ENCODE peak calls at places on chromosomes 4 and X, in five cellular contexts. W is aorta, Q is SJSA1, B is mesenchymal stem cell, P is cardiac muscle cell. O is an unnamed sample.

GRCh38 chrX:111086521-111087127 is 9.4 kb upstream of the PAK3 start:
- DNase-seq in P (no peak), Q (no peak), W (no peak), B (no peak), O (no peak)

GRCh38 chr4:139738846-139739613 is 73.4 kb downstream of the MGST2 start:
- DNase-seq in B (no peak), P (no peak), Q (no peak), W (no peak), O (no peak)

GRCh38 chr4:44149242-44149641 is 299.4 kb downstream of the KCTD8 start:
- DNase-seq in P (no peak), B (no peak), Q (no peak), W (no peak), O (no peak)

GRCh38 chr4:53852343-53852742 is 212.1 kb downstream of the CHIC2 start:
- DNase-seq in B (peak), P (peak), Q (no peak), W (no peak), O (no peak)

GRCh38 chr4:144582105-144582850 is 63.7 kb upstream of the HHIP start:
- DNase-seq in Q (no peak), P (no peak), W (no peak), B (no peak), O (no peak)

GRCh38 chr4:81211956-81212355 is 3.1 kb downstream of the PRKG2 start:
- DNase-seq in P (peak), B (no peak), Q (no peak), W (no peak), O (no peak)

GRCh38 chrX:122940199-122940598 is 243.9 kb upstream of the GRIA3 start:
- DNase-seq in P (no peak), B (no peak), Q (no peak), W (no peak), O (no peak)

GRCh38 chr4:158786155-158786581 is 17.3 kb downstream of the FNIP2 start:
- DNase-seq in W (no peak), P (no peak), Q (no peak), B (no peak), O (no peak)

GRCh38 chr4:117786566-117786965 is 247.7 kb upstream of the NDST3 start:
- DNase-seq in P (no peak), Q (no peak), W (no peak), B (no peak), O (no peak)
- H3K27ac ChIP-seq in P (no peak), Q (no peak), W (no peak), B (no peak), O (no peak)

DNA sequence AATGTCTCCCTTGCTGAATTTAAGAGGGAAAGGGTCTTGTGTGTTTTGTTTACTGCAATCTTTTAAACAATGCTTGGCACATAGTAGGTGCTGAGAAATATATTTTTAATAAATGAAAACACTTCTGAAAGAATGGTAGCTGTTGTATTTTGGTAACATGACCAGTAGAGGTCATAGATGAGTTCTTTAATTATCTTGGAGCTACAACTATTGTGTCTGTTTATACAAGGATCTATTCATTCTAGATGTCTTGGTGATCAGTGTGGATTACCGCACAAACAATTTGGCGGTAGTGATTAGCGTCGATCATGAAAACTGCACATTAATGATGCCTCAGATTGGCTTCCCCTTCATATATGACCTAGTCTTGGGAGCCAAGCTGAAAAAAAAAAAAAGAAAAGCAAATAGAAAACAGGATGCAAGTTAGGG is 21.4 kb upstream of the SCRG1 start:
- DNase-seq in Q (peak), P (peak), B (peak), W (no peak), O (no peak)
- H3K27ac ChIP-seq in Q (no peak), P (no peak), B (no peak), W (no peak), O (peak)

GRCh38 chr4:57090099-57090498 is 20.1 kb downstream of the IGFBP7 start:
- DNase-seq in W (no peak), Q (no peak), P (peak), B (no peak), O (no peak)

GRCh38 chr4:57086324-57086723 is 23.9 kb downstream of the IGFBP7 start:
- DNase-seq in B (no peak), Q (no peak), W (no peak), P (no peak), O (no peak)

GRCh38 chr4:57091657-57092162 is 18.5 kb downstream of the IGFBP7 start:
- DNase-seq in Q (no peak), B (no peak), P (peak), W (no peak), O (no peak)

GRCh38 chr4:57085278-57085677 is 24.9 kb downstream of the IGFBP7 start:
- DNase-seq in W (no peak), P (no peak), B (no peak), Q (no peak), O (no peak)

GRCh38 chr4:57089549-57089948 is 20.6 kb downstream of the IGFBP7 start:
- DNase-seq in Q (peak), W (no peak), B (no peak), P (no peak), O (no peak)
- H3K27ac ChIP-seq in Q (peak), W (peak), B (peak), P (peak), O (no peak)

DNA sequence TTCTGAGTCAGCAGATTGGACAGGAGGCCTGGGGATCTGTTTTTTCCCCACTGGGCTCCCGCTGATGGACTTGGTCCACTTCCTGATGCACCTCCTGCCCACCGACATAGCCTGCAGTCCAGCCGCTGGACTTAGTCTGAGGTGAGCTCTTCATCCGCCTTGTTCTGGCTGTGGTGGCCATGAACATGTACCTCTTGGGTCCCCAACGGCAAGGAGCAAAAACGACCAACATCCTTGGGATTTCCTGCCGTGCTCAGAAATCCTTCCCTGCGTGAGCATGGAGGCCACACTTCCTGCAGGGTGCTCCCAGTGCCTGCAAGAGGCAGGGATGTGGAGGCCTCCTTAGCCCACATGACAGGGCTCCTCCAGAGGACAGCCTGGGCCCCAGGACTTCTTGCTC is 76.8 kb downstream of the CRMP1 start:
- DNase-seq in B (no peak), P (no peak), W (no peak), Q (no peak), O (no peak)
- H3K27ac ChIP-seq in B (no peak), P (no peak), W (no peak), Q (no peak), O (no peak)

DNA sequence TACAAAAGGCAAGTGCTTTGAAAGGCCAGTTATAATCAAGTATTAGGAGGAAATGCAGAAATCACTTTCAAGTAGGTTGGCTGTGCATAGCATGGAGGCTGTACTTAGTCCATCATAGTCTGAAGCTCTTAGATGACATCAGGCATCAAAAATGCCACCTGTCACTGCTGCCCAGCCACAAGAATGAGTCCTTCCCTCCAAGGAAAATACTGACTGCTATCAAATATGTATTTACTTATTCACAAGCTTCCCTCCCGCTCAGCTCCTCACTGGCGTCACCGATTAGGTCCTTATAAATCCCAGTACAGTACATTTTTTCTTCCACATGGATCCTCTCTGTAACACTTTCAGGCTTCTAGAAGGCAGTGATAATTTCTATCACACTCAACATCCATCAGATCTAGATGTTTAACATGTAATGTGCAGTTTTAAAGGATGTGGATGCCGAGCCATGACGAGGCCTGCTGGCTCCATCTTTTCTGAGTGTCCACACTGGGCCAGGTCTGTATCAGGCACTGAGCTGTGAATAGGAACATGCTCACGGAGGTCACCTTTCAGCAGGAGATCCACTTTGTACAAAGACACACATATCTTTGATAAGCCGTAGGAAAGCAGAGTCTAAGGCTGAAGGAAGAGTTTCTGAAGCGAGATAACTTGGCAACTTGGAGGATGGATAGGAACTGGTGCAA is 121.9 kb downstream of the PALLD start:
- DNase-seq in Q (peak), B (no peak), W (peak), P (no peak), O (no peak)
- H3K27ac ChIP-seq in Q (peak), B (peak), W (no peak), P (peak), O (no peak)

O was measured in caudate nucleus.